ENCODE peak calls at places on chromosomes 3 and 15, in four cellular contexts. T, Y, H and L are unnamed samples.
A peak's percentile ranks its signal among the peaks of the same experiment; 100 is the strongest.

GRCh38 chr15:65306551-65306950 is 2.1 kb downstream of the RNU5B-1 start:
- DNase-seq in Y (no peak), H (no peak), T (no peak), L (no peak)

GRCh38 chr15:65833501-65834220 is 35.6 kb upstream of the RAB11A start:
- DNase-seq in Y (no peak), H (no peak), T (peak; percentile 43), L (no peak)

GRCh38 chr3:189557824-189558223 is 73.4 kb upstream of the TP63 start:
- DNase-seq in T (no peak), H (no peak), Y (no peak), L (no peak)

GRCh38 chr3:177827517-177828249 is 630.4 kb upstream of the TBL1XR1 start:
- DNase-seq in T (no peak), H (no peak), Y (no peak), L (no peak)

GRCh38 chr3:154018100-154018696 is 103.0 kb upstream of the ARHGEF26 start:
- DNase-seq in H (peak; percentile 45), T (no peak), Y (no peak), L (no peak)

GRCh38 chr15:60350121-60350520 is 47.7 kb downstream of the ANXA2 start:
- DNase-seq in H (no peak), Y (no peak), T (no peak), L (no peak)

GRCh38 chr3:72629191-72629611 is 219.0 kb downstream of the SHQ1 start:
- DNase-seq in H (no peak), Y (no peak), T (no peak), L (no peak)

GRCh38 chr3:100289339-100289738 is 28.5 kb downstream of the TBC1D23 start:
- DNase-seq in H (no peak), T (no peak), Y (no peak), L (no peak)

GRCh38 chr15:41949400-41950126 is 22.8 kb downstream of the EHD4 start:
- DNase-seq in T (no peak), Y (no peak), H (no peak), L (no peak)

GRCh38 chr15:64284037-64284436 is 71.9 kb downstream of the CSNK1G1 start:
- DNase-seq in Y (no peak), H (no peak), T (no peak), L (no peak)
- H3K27ac ChIP-seq in Y (no peak overlapping the region), H (no peak overlapping the region), T (no peak overlapping the region), L (no peak overlapping the region)

GRCh38 chr3:87307805-87308204 is 31.4 kb upstream of the POU1F1 start:
- DNase-seq in Y (no peak), T (no peak), H (no peak), L (no peak)
- TF ChIP-seq CTCF in Y (no peak), T (no peak), H (peak; percentile 38), L (no peak)

DNA sequence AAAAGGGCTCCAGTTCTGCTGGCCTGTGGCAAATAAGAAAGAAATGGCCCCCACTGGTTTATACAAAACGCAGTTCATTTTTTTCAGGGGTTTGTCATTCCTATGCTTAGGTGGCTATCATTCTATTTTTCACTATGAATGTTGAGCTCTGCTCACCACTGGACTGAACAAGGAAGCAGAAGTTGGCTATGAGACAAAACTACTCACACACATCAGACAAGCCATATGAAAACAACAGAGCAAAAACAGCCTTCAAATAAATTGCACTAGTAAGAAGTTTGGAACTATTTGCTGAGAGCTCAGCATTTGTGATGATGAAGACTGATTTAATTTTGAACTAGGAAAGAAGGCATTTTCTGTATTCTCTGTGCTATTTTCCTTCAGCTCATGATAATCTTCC is 328.5 kb downstream of the MECOM start:
- DNase-seq in H (no peak), Y (no peak), T (no peak), L (no peak)
- H3K27ac ChIP-seq in H (no peak overlapping the region), Y (no peak overlapping the region), T (no peak overlapping the region), L (no peak overlapping the region)

GRCh38 chr3:119156868-119157267 is 10.9 kb downstream of the TEX55 start:
- DNase-seq in Y (no peak), T (no peak), H (no peak), L (no peak)
- TF ChIP-seq CTCF in Y (no peak), T (no peak), H (no peak), L (no peak)

GRCh38 chr3:122728186-122728585 is 47.5 kb downstream of the PARP14 start:
- DNase-seq in Y (no peak), T (no peak), H (no peak), L (no peak)
- H3K27ac ChIP-seq in Y (no peak overlapping the region), T (no peak overlapping the region), H (no peak overlapping the region), L (no peak overlapping the region)

GRCh38 chr3:190883141-190883540 is 20.6 kb upstream of the GMNC start:
- DNase-seq in H (no peak), T (no peak), Y (no peak), L (no peak)

DNA sequence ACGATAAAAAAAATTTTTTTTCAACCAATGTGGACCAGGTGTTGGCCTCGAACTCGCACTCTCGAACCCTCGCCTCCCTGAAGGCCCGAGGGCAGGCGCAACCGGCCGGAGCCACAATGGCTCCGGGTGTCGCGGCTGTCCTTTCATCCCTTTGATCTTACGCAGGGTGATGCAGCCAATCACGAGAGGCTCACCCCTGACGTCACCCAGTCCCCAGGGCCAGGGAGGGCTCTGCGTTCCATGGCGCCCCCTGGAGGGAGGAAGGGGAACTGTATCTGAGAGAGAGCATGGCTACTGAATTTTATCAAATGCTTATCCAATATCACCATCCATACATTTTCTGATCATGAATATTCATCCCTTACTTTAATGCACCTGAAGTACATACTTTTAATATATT is 15.4 kb upstream of the GMNC start:
- DNase-seq in T (no peak), H (no peak), Y (no peak), L (no peak)
- TF ChIP-seq CTCF in T (no peak), H (peak; percentile 68), Y (no peak), L (no peak)

GRCh38 chr15:35719964-35720507 is 174.1 kb upstream of the DPH6 start:
- DNase-seq in T (no peak), H (no peak), Y (no peak), L (no peak)

GRCh38 chr15:35713733-35714132 is 167.8 kb upstream of the DPH6 start:
- DNase-seq in T (no peak), Y (no peak), H (peak; percentile 6), L (no peak)

GRCh38 chr15:35722506-35722905 is 176.5 kb upstream of the DPH6 start:
- DNase-seq in H (no peak), Y (no peak), T (no peak), L (no peak)

GRCh38 chr15:35720984-35721383 is 175.0 kb upstream of the DPH6 start:
- DNase-seq in Y (no peak), H (no peak), T (no peak), L (no peak)

GRCh38 chr15:35717721-35718120 is 171.8 kb upstream of the DPH6 start:
- DNase-seq in H (no peak), T (no peak), Y (no peak), L (no peak)
- H3K27ac ChIP-seq in H (no peak overlapping the region), T (no peak overlapping the region), Y (peak overlapping the region; percentile 16), L (no peak overlapping the region)